ENCODE peak calls at places on chromosomes 11 and 22, in seven cellular contexts. B is left cardiac atrium; M is occipital lobe; N is heart left ventricle; A is brain microvascular endothelial cell; C is COR-L47; W is effector CD4-positive, alpha-beta T cell. P is an unnamed sample.

GRCh38 chr22:20981787-20982562 is at the start of gene LZTR1:
- DNase-seq in C (peak), W (peak), M (peak), B (peak), A (peak), N (peak), P (peak)

GRCh38 chr11:107562647-107563208 is 2.8 kb downstream of the ALKBH8 start:
- DNase-seq in A (peak), W (no peak), N (no peak), C (no peak), M (no peak), B (no peak), P (no peak)

GRCh38 chr22:49373289-49373666 is 454.4 kb downstream of the BRD1 start:
- DNase-seq in C (no peak), W (no peak), A (no peak), N (no peak), M (no peak), B (no peak), P (no peak)

GRCh38 chr11:131760191-131760951 is 390.0 kb downstream of the NTM start:
- DNase-seq in N (peak), W (no peak), A (peak), B (peak), M (peak), C (no peak), P (no peak)

GRCh38 chr11:84476581-84476980 is 1150.6 kb downstream of the DLG2 start:
- DNase-seq in W (no peak), M (no peak), C (no peak), B (no peak), A (peak), N (no peak), P (no peak)

GRCh38 chr11:134050541-134051383 is 18.1 kb upstream of the JAM3 start:
- DNase-seq in M (peak), N (peak), A (peak), C (peak), B (peak), W (peak), P (peak)

GRCh38 chr11:128367573-128367972 is 219.8 kb downstream of the ETS1 start:
- DNase-seq in B (no peak), C (no peak), A (no peak), M (no peak), W (no peak), N (no peak), P (no peak)

GRCh38 chr22:46074771-46075551 is 75.4 kb upstream of the PPARA start:
- DNase-seq in N (peak), A (no peak), W (no peak), B (peak), M (no peak), C (no peak), P (no peak)

GRCh38 chr11:75768112-75768908 is at the start of gene DGAT2:
- DNase-seq in B (peak), A (peak), W (peak), C (peak), N (peak), M (peak), P (peak)

GRCh38 chr11:129967996-129968395 is 34.6 kb downstream of the PRDM10 start:
- DNase-seq in C (no peak), B (no peak), A (no peak), M (no peak), N (no peak), W (no peak), P (no peak)

GRCh38 chr11:64687641-64688533 is 35.1 kb downstream of the NRXN2 start:
- DNase-seq in W (no peak), M (no peak), C (no peak), A (no peak), N (no peak), B (peak), P (no peak)

GRCh38 chr11:128458316-128458715 is 129.0 kb downstream of the ETS1 start:
- DNase-seq in C (no peak), A (peak), N (no peak), M (no peak), B (no peak), W (no peak), P (no peak)

GRCh38 chr22:48752451-48753380 is 1075.0 kb downstream of the BRD1 start:
- DNase-seq in N (no peak), B (no peak), A (no peak), C (no peak), W (no peak), M (no peak), P (no peak)

GRCh38 chr11:116993599-116993998 is 104.6 kb downstream of the SIK3 start:
- DNase-seq in N (no peak), A (peak), B (no peak), C (no peak), M (no peak), W (peak), P (peak)

P was measured in effector CD8-positive, alpha-beta T cell.